ENCODE peak calls at places on chromosomes 11 and 22, in ten cellular contexts. F is T-cell; V is cardiac fibroblast; O is AG09309; Z is mesendoderm; J is fibroblast of mammary gland; X is activated CD4-positive, alpha-beta memory T cell treated with anti-CD3 and anti-CD28 coated beads, Interleukin-2, amount 10 ng/mL, durations not matched to agents 7 days and 5 days; S is activated CD4-positive, alpha-beta T cell treated with anti-CD3 and anti-CD28 coated beads for 4 hours; I is midbrain; U is activated naive CD4-positive, alpha-beta T cell. P is an unnamed sample.

GRCh38 chr11:102464859-102465500 is 12.4 kb upstream of the TMEM123 start:
- DNase-seq in S (no peak), J (no peak), X (no peak), V (no peak), F (no peak), Z (no peak), O (no peak), U (no peak), I (no peak), P (no peak)

GRCh38 chr11:76151561-76152085 is 54.7 kb downstream of the WNT11 start:
- DNase-seq in Z (no peak), U (no peak), X (no peak), I (no peak), S (no peak), O (no peak), V (no peak), J (no peak), F (no peak), P (no peak)

GRCh38 chr22:30460147-30460546 is 11.7 kb downstream of the SEC14L3 start:
- DNase-seq in J (no peak), V (no peak), F (no peak), I (no peak), Z (no peak), U (no peak), X (no peak), O (no peak), S (no peak), P (no peak)

GRCh38 chr11:35820614-35821013 is 123.2 kb upstream of the LDLRAD3 start:
- DNase-seq in V (no peak), J (peak), Z (no peak), I (no peak), X (no peak), S (no peak), F (no peak), O (no peak), U (no peak), P (no peak)

GRCh38 chr11:10303558-10304363 is 1.1 kb upstream of the ADM start:
- DNase-seq in J (peak), Z (peak), S (peak), I (peak), F (no peak), V (peak), U (no peak), O (no peak), X (no peak), P (peak)

GRCh38 chr22:44405661-44406060 is 92.4 kb downstream of the RTL6 start:
- DNase-seq in V (no peak), O (no peak), J (no peak), X (no peak), S (no peak), I (no peak), F (no peak), Z (no peak), U (no peak), P (no peak)

GRCh38 chr11:67400251-67400941 is 1.3 kb downstream of the PPP1CA start:
- DNase-seq in F (no peak), I (no peak), U (no peak), V (peak), S (no peak), Z (no peak), X (no peak), J (peak), O (no peak), P (no peak)

GRCh38 chr11:94132152-94132558 is 3.5 kb downstream of the PANX1 start:
- DNase-seq in J (peak), O (no peak), I (no peak), V (peak), U (no peak), X (no peak), F (no peak), Z (peak), S (no peak), P (peak)

GRCh38 chr22:17580461-17581031 is 17.2 kb downstream of the SLC25A18 start:
- DNase-seq in S (no peak), Z (peak), F (no peak), V (peak), X (no peak), I (no peak), U (no peak), J (no peak), O (no peak), P (peak)

GRCh38 chr22:49340406-49340805 is 487.3 kb downstream of the BRD1 start:
- DNase-seq in I (no peak), S (no peak), Z (no peak), O (no peak), V (no peak), J (no peak), U (no peak), F (no peak), X (no peak), P (no peak)

GRCh38 chr11:68354181-68354872 is 41.9 kb downstream of the LRP5 start:
- DNase-seq in O (peak), U (no peak), Z (peak), I (no peak), X (no peak), J (peak), S (no peak), F (no peak), V (peak), P (no peak)

GRCh38 chr11:6357222-6357621 is 33.1 kb upstream of the SMPD1 start:
- DNase-seq in F (no peak), I (no peak), J (peak), U (no peak), X (peak), Z (peak), O (peak), S (peak), V (peak), P (peak)

GRCh38 chr11:134346101-134346975 is 14.6 kb downstream of the GLB1L2 start:
- DNase-seq in I (no peak), X (peak), S (no peak), O (no peak), F (no peak), Z (no peak), U (no peak), V (no peak), J (no peak), P (no peak)

GRCh38 chr22:47351836-47352579 is 589.6 kb downstream of the TBC1D22A start:
- DNase-seq in S (no peak), V (no peak), J (no peak), F (no peak), Z (no peak), I (no peak), U (no peak), X (no peak), O (no peak), P (no peak)

GRCh38 chr11:112822478-112823274 is 138.5 kb upstream of the NCAM1 start:
- DNase-seq in Z (peak), I (no peak), S (no peak), O (no peak), V (no peak), F (no peak), J (no peak), X (no peak), U (no peak), P (peak)

GRCh38 chr22:38109391-38110000 is 988 bp downstream of the BAIAP2L2 start:
- DNase-seq in O (no peak), X (no peak), U (no peak), S (no peak), Z (peak), F (peak), J (no peak), V (no peak), I (no peak), P (peak)

GRCh38 chr11:46392421-46393230 is 1.1 kb upstream of the CHRM4 start:
- DNase-seq in F (peak), O (peak), X (peak), J (peak), I (peak), V (peak), U (peak), S (peak), Z (peak), P (peak)

GRCh38 chr11:877565-877964 is 33.0 kb downstream of the CHID1 start:
- DNase-seq in U (no peak), J (peak), I (no peak), F (no peak), X (peak), S (no peak), Z (peak), V (no peak), O (no peak), P (no peak)

GRCh38 chr22:37803195-37803635 is 4.5 kb upstream of the GCAT start:
- DNase-seq in S (no peak), J (no peak), F (no peak), X (no peak), I (no peak), U (no peak), O (no peak), V (no peak), Z (peak), P (peak)

GRCh38 chr22:24338701-24339451 is 68.2 kb downstream of the SPECC1L start:
- DNase-seq in S (no peak), U (no peak), F (no peak), V (no peak), J (peak), Z (peak), O (no peak), X (no peak), I (no peak), P (no peak)

GRCh38 chr11:43392713-43393112 is 34.0 kb downstream of the TTC17 start:
- DNase-seq in F (no peak), U (no peak), X (no peak), I (no peak), Z (no peak), J (no peak), O (no peak), V (no peak), S (no peak), P (no peak)

GRCh38 chr11:112016088-112016764 is 9.0 kb upstream of the DLAT start:
- DNase-seq in I (no peak), Z (no peak), F (no peak), O (no peak), S (no peak), U (no peak), J (peak), X (no peak), V (peak), P (no peak)

GRCh38 chr11:74838188-74838587 is 89.5 kb downstream of the RNF169 start:
- DNase-seq in O (no peak), J (no peak), Z (no peak), X (no peak), F (no peak), U (no peak), S (no peak), I (no peak), V (peak), P (no peak)

GRCh38 chr11:59658036-59658435 is 10.8 kb downstream of the PATL1 start:
- DNase-seq in V (no peak), X (no peak), S (no peak), J (no peak), O (no peak), Z (peak), F (no peak), U (no peak), I (no peak), P (no peak)

GRCh38 chr11:12251651-12252560 is 125.5 kb upstream of the PARVA start:
- DNase-seq in F (no peak), S (no peak), Z (no peak), X (no peak), U (no peak), O (no peak), I (no peak), V (no peak), J (no peak), P (peak)

GRCh38 chr11:33987975-33988580 is 63.5 kb upstream of the CAPRIN1 start:
- DNase-seq in S (peak), F (peak), U (peak), V (peak), Z (peak), O (peak), X (peak), J (peak), I (peak), P (peak)

GRCh38 chr11:26730711-26731460 is 9.0 kb upstream of the SLC5A12 start:
- DNase-seq in O (no peak), V (peak), J (peak), I (no peak), X (no peak), F (no peak), U (no peak), S (no peak), Z (no peak), P (peak)

GRCh38 chr11:129451524-129451923 is 75.9 kb downstream of the BARX2 start:
- DNase-seq in F (no peak), O (no peak), U (no peak), J (no peak), S (no peak), X (no peak), I (no peak), Z (no peak), V (no peak), P (no peak)

GRCh38 chr11:133966924-133967598 is 10.3 kb upstream of the IGSF9B start:
- DNase-seq in X (peak), F (peak), O (no peak), I (no peak), V (no peak), Z (peak), J (no peak), S (peak), U (peak), P (peak)

GRCh38 chr22:39223091-39223710 is 21.6 kb downstream of the PDGFB start:
- DNase-seq in J (no peak), X (no peak), O (peak), U (no peak), I (no peak), V (no peak), S (no peak), Z (no peak), F (no peak), P (no peak)